ENCODE peak calls at places on chromosomes 11 and 22, in seven cellular contexts. V is SK-N-SH, T is endodermal cell, N is adrenal gland, I is GM10248, K is astrocyte of the cerebellum, Y is fibroblast of lung. F is an unnamed sample.

GRCh38 chr11:68414457-68415221 is 45.9 kb upstream of the PPP6R3 start:
- DNase-seq in K (no peak), Y (no peak), N (no peak), V (no peak), T (no peak), I (no peak), F (no peak)

GRCh38 chr11:117480221-117480620 is 152.6 kb downstream of the CEP164 start:
- DNase-seq in Y (no peak), I (no peak), V (no peak), N (no peak), K (no peak), T (no peak), F (no peak)

GRCh38 chr11:108872781-108873291 is 208.0 kb downstream of the DDX10 start:
- DNase-seq in N (no peak), K (no peak), I (no peak), Y (peak), T (no peak), V (no peak), F (peak)

GRCh38 chr11:59815754-59816153 is 5.2 kb upstream of the MRPL16 start:
- DNase-seq in Y (no peak), T (no peak), V (no peak), N (no peak), I (no peak), K (no peak), F (no peak)

GRCh38 chr11:106457727-106458126 is 380.3 kb downstream of the AASDHPPT start:
- DNase-seq in T (no peak), V (no peak), Y (peak), K (no peak), I (no peak), N (no peak), F (peak)

GRCh38 chr22:36103891-36104290 is 56.7 kb downstream of the APOL3 start:
- DNase-seq in K (no peak), I (no peak), T (no peak), Y (no peak), N (no peak), V (no peak), F (no peak)

GRCh38 chr22:48403521-48403921 is 1424.2 kb downstream of the BRD1 start:
- DNase-seq in V (no peak), I (no peak), K (no peak), T (no peak), Y (no peak), N (no peak), F (no peak)

GRCh38 chr11:35272391-35272821 is 133.4 kb downstream of the CD44 start:
- DNase-seq in I (peak), K (no peak), N (no peak), T (no peak), Y (no peak), V (no peak), F (no peak)

GRCh38 chr11:67303989-67304411 is 670 bp downstream of the SSH3 start:
- DNase-seq in K (no peak), Y (peak), I (no peak), N (peak), V (peak), T (peak), F (no peak)

GRCh38 chr22:41256254-41256897 is 15.6 kb upstream of the CHADL start:
- DNase-seq in V (no peak), N (no peak), I (no peak), K (peak), Y (peak), T (no peak), F (peak)

GRCh38 chr11:65355776-65356393 is 1.3 kb downstream of the TIGD3 start:
- DNase-seq in K (no peak), V (no peak), N (no peak), I (no peak), Y (no peak), T (peak), F (peak)

GRCh38 chr11:82906236-82906635 is 4.7 kb downstream of the DDIAS start:
- DNase-seq in K (peak), N (no peak), I (no peak), V (no peak), T (no peak), Y (peak), F (peak)

GRCh38 chr11:66861774-66862558 is 5.1 kb downstream of the LRFN4 start:
- DNase-seq in Y (no peak), K (no peak), I (no peak), T (no peak), V (no peak), N (no peak), F (no peak)

GRCh38 chr22:20523118-20523983 is 15.9 kb downstream of the MED15 start:
- DNase-seq in N (peak), Y (peak), V (no peak), K (no peak), I (no peak), T (no peak), F (peak)

GRCh38 chr22:26565181-26565580 is 24.8 kb downstream of the TPST2 start:
- DNase-seq in I (no peak), K (no peak), V (no peak), Y (no peak), N (no peak), T (peak), F (no peak)

GRCh38 chr11:103433380-103433779 is 324.2 kb downstream of the DYNC2H1 start:
- DNase-seq in I (no peak), N (no peak), V (no peak), T (no peak), Y (peak), K (peak), F (peak)

GRCh38 chr11:59666969-59667368 is 1.9 kb downstream of the PATL1 start:
- DNase-seq in Y (no peak), K (no peak), I (no peak), T (no peak), N (no peak), V (no peak), F (no peak)

GRCh38 chr11:65988791-65989592 is 13.0 kb downstream of the EIF1AD start:
- DNase-seq in N (peak), K (peak), Y (peak), I (peak), T (peak), V (peak), F (peak)

GRCh38 chr11:116847612-116848011 is 10.2 kb upstream of the APOA1 start:
- DNase-seq in Y (no peak), V (no peak), I (no peak), N (no peak), T (no peak), K (no peak), F (no peak)

GRCh38 chr22:38177926-38178604 is 3.6 kb downstream of the PLA2G6 start:
- DNase-seq in N (peak), K (no peak), I (no peak), T (peak), Y (peak), V (no peak), F (peak)

GRCh38 chr11:114678125-114679036 is at the start of gene NXPE2:
- DNase-seq in I (no peak), K (peak), V (no peak), N (no peak), T (no peak), Y (peak), F (no peak)

GRCh38 chr11:13637125-13638119 is 31.0 kb upstream of the FAR1 start:
- DNase-seq in K (no peak), V (no peak), T (no peak), I (no peak), N (no peak), Y (no peak), F (no peak)
- TF ChIP-seq CTCF in K (no peak), V (no peak), T (no peak), I (no peak), N (no peak), Y (no peak), F (no peak)

DNA sequence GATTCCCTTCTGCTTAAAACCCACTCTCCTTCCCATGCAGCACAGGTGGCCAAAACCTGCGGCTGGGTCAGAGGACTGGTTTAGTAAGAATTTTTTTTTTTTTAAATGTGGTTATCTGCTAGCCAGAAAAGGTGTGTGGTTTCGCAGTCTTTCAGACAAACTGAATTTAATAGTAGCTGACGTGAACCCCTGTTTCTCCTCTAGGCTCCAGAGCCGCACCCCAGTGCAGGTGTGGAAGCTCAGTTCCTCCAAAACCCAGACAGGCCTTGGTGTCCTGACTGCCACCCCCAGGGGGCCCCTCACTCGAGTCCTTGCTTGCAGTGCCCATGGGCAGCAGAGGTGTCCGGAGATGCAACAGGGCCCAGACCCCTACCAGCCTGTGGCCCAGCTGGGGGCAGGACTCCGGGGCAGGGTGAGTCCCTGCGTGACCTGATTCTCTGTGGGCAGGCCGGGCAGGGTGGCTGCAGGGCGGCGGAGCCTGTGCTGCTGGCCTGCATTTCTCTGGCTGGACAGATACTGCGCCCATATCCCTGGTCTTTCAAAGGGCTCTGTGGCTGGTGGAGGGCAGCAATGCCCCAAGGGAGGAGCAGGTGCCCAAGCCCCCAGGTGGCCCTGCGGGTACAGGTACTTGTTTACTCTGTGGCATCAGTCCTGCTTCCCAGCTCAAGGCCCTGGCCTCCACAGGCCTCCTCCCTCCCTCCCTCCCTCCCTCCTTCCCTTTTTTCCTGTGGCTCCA is 15.2 kb downstream of the KCNQ1 start:
- DNase-seq in N (no peak), V (peak), I (no peak), T (no peak), Y (no peak), K (no peak), F (no peak)
- TF ChIP-seq CTCF in N (no peak), V (no peak), I (no peak), T (peak), Y (no peak), K (no peak), F (peak)

GRCh38 chr11:130144721-130145327 is 14.8 kb upstream of the ST14 start:
- DNase-seq in K (no peak), V (no peak), T (peak), Y (no peak), I (no peak), N (no peak), F (no peak)

GRCh38 chr11:130145328-130145812 is 14.2 kb upstream of the ST14 start:
- DNase-seq in N (no peak), I (no peak), K (no peak), V (no peak), T (no peak), Y (no peak), F (no peak)

GRCh38 chr11:130139401-130139800 is 20.2 kb upstream of the ST14 start:
- DNase-seq in V (no peak), T (no peak), K (no peak), N (no peak), I (no peak), Y (no peak), F (no peak)

GRCh38 chr11:130144129-130144528 is 15.5 kb upstream of the ST14 start:
- DNase-seq in N (no peak), T (no peak), I (no peak), K (no peak), V (no peak), Y (no peak), F (no peak)

GRCh38 chr11:130141561-130142341 is 17.8 kb upstream of the ST14 start:
- DNase-seq in K (peak), Y (peak), N (peak), I (no peak), T (no peak), V (no peak), F (no peak)
- TF ChIP-seq CTCF in K (no peak), Y (no peak), N (no peak), I (no peak), T (no peak), V (no peak), F (no peak)

GRCh38 chr22:46524203-46524740 is 13.1 kb downstream of the CELSR1 start:
- DNase-seq in N (no peak), I (no peak), Y (no peak), K (no peak), T (peak), V (no peak), F (no peak)

GRCh38 chr22:46531776-46532175 is 5.6 kb downstream of the CELSR1 start:
- DNase-seq in K (no peak), I (no peak), N (no peak), V (no peak), Y (no peak), T (peak), F (no peak)

GRCh38 chr22:46525681-46526483 is 11.5 kb downstream of the CELSR1 start:
- DNase-seq in Y (no peak), V (no peak), K (no peak), I (no peak), T (no peak), N (no peak), F (no peak)

GRCh38 chr22:46526484-46526839 is 11.0 kb downstream of the CELSR1 start:
- DNase-seq in Y (no peak), T (no peak), I (no peak), V (no peak), N (no peak), K (no peak), F (no peak)

DNA sequence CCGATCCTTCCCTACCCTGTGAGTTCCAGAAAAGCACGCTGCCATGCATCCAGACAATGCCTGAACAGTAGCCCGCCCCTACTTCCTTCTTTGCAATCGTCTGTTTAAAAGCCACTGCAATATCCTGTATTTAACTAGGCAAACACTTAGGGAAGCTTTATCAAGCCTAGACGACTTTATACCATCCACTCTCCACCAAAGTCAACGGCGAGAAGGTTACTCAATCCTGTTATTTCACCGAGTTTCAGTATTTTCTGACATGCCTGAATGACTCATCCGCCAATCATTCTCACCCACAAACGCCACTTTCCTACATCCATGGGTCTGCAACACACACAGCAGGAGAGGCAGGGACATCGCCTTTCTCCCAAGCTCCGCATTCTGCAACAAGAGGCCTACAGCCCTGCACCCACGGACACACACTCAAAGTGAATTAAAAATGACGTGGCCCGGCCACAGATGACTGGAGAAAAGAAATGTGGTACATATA is 9.3 kb downstream of the CELSR1 start:
- DNase-seq in V (no peak), Y (peak), I (no peak), K (no peak), N (no peak), T (peak), F (no peak)
- TF ChIP-seq CTCF in V (no peak), Y (no peak), I (no peak), K (no peak), N (no peak), T (no peak), F (no peak)

DNA sequence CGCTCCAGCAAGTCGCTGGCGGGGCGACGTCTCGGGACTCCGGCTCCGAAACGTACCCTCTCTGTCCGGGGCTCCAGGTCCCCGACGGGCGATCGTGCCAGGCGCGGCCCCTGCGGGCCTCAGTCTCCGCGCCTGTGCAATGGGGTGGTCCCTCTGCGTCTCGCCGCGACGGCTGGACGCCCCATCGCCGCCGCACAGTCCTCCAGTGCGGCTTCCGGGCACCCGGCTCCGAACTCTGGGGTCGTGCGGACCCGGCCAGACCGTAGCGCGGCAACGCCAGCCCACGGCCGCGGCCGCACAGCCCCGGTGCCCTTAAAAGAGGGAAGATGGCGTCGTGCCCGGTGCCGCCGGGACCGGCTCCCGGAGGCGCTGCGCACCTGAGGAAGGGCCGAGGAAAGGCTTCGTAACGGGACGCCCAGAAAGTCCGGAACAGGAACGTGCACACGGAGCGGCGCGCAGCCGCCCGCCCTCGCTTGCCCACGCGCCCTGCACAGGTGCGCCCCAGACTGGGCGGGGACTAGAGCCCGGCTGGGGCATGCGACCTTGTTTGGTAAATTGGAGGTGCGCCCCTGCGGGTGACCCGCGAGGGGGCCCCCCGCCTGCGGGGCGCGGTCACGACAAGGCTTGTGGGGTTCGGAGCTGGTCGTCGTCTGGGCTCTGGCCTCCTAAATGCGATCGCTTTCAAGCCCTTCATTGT is 525 bp downstream of the BIK start:
- DNase-seq in I (peak), N (no peak), T (peak), V (peak), K (no peak), Y (no peak), F (no peak)
- TF ChIP-seq CTCF in I (no peak), N (no peak), T (no peak), V (no peak), K (no peak), Y (no peak), F (no peak)

GRCh38 chr11:69918938-69919650 is 99.9 kb upstream of the FGF3 start:
- DNase-seq in N (peak), K (peak), I (peak), Y (peak), T (peak), V (peak), F (peak)
- TF ChIP-seq CTCF in N (peak), K (peak), I (peak), Y (peak), T (peak), V (peak), F (peak)

GRCh38 chr11:33704240-33705002 is 3.8 kb upstream of the C11orf91 start:
- DNase-seq in V (no peak), I (no peak), Y (no peak), T (no peak), K (no peak), N (no peak), F (no peak)
- TF ChIP-seq CTCF in V (peak), I (no peak), Y (no peak), T (peak), K (no peak), N (no peak), F (peak)

DNA sequence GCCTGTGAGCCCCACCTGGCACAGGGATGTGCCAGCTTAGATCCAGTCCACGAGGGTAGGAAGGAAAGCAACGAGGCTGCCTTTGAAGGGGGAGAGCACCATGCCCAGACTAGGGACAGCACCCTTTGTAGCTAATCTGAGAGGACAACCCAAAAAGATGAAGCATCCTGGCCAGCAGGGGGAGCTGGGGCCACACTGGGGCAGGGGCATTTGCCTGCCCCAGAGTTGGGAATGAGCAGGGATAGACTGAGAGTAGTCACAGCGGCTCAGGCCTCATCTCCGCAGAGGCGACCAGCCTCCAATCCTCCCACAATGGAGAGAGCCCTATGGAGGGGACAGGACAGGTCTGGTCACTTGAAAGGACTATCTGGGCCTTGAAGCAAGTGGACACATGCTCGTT is 16.4 kb downstream of the LMO1 start:
- DNase-seq in K (no peak), T (peak), I (no peak), V (no peak), N (peak), Y (no peak), F (no peak)
- TF ChIP-seq CTCF in K (peak), T (peak), I (peak), V (peak), N (peak), Y (peak), F (peak)

GRCh38 chr11:5369793-5370192 is 13.8 kb upstream of the OR51M1 start:
- DNase-seq in T (no peak), V (peak), Y (no peak), N (no peak), I (peak), K (peak), F (peak)
- TF ChIP-seq CTCF in T (peak), V (peak), Y (peak), N (no peak), I (peak), K (peak), F (peak)

GRCh38 chr22:23401111-23401909 is 178.8 kb downstream of the IGLL1 start:
- DNase-seq in Y (peak), I (no peak), N (no peak), K (peak), V (no peak), T (no peak), F (peak)
- TF ChIP-seq CTCF in Y (no peak), I (no peak), N (no peak), K (no peak), V (no peak), T (no peak), F (no peak)